ENCODE peak calls at places on chromosomes 2 and 18, in five cellular contexts. P is substantia nigra; M is activated naive CD4-positive, alpha-beta T cell; U is aorta; I is stimulated activated effector memory CD8-positive, alpha-beta T cell treated with anti-CD3 and anti-CD28 coated beads, Interleukin-12 subunit alpha, Interleukin-12 subunit beta, amount 100 ng/mL, for 72 hours. T is an unnamed sample.

GRCh38 chr18:6431659-6432318 is 17.1 kb upstream of the L3MBTL4 start:
- DNase-seq in M (no peak), I (no peak), P (no peak), U (no peak), T (no peak)

GRCh38 chr2:61175036-61175435 is 13.0 kb downstream of the C2orf74 start:
- DNase-seq in I (no peak), P (no peak), U (no peak), M (no peak), T (no peak)

GRCh38 chr2:63435080-63435479 is 153.2 kb downstream of the WDPCP start:
- DNase-seq in I (no peak), P (no peak), M (no peak), U (no peak), T (no peak)

GRCh38 chr18:58692420-58693185 is 21.3 kb downstream of the MALT1 start:
- DNase-seq in P (no peak), U (no peak), I (no peak), M (no peak), T (no peak)

GRCh38 chr18:79588636-79589481 is 90.7 kb upstream of the CTDP1 start:
- DNase-seq in I (no peak), P (no peak), U (peak), M (no peak), T (peak)

GRCh38 chr18:54162431-54162830 is 62.0 kb downstream of the MBD2 start:
- DNase-seq in P (no peak), I (no peak), M (no peak), U (no peak), T (peak)

GRCh38 chr2:67169417-67170140 is 227.6 kb upstream of the ETAA1 start:
- DNase-seq in M (no peak), I (no peak), P (no peak), U (no peak), T (peak)

GRCh38 chr2:187842978-187843847 is 289.0 kb upstream of the TFPI start:
- DNase-seq in U (no peak), I (no peak), M (no peak), P (no peak), T (peak)

GRCh38 chr18:51654441-51655326 is 457.2 kb upstream of the MEX3C start:
- DNase-seq in P (no peak), I (no peak), M (no peak), U (no peak), T (no peak)

GRCh38 chr2:211879323-211879722 is 659.3 kb downstream of the ERBB4 start:
- DNase-seq in P (no peak), M (no peak), I (no peak), U (no peak), T (peak)

GRCh38 chr2:170930132-170931109 is 1.4 kb downstream of the GORASP2 start:
- DNase-seq in U (no peak), I (peak), P (no peak), M (peak), T (peak)

GRCh38 chr2:9474361-9475117 is at the start of gene IAH1:
- DNase-seq in M (peak), P (peak), U (peak), I (peak), T (peak)

GRCh38 chr18:63342206-63342605 is 22.6 kb upstream of the BCL2 start:
- DNase-seq in M (no peak), P (no peak), U (no peak), I (no peak), T (peak)

GRCh38 chr2:151405376-151405775 is 4.3 kb upstream of the RIF1 start:
- DNase-seq in I (no peak), U (no peak), M (no peak), P (no peak), T (no peak)

GRCh38 chr2:69943000-69943840 is 18.2 kb downstream of the ASPRV1 start:
- DNase-seq in M (no peak), I (no peak), U (no peak), P (no peak), T (peak)

GRCh38 chr2:24919100-24919976 is 699 bp downstream of the ADCY3 start:
- DNase-seq in M (no peak), U (peak), P (no peak), I (peak), T (peak)

GRCh38 chr2:236209535-236209934 is 41.3 kb upstream of the GBX2 start:
- DNase-seq in M (no peak), U (no peak), I (no peak), P (no peak), T (no peak)

GRCh38 chr18:23232331-23232730 is 97.0 kb downstream of the CABLES1 start:
- DNase-seq in M (no peak), U (no peak), P (no peak), I (no peak), T (no peak)

GRCh38 chr2:128793414-128793813 is 474.7 kb upstream of the HS6ST1 start:
- DNase-seq in M (no peak), U (no peak), P (no peak), I (no peak), T (no peak)

GRCh38 chr2:120578576-120579352 is 156.9 kb upstream of the GLI2 start:
- DNase-seq in U (no peak), I (no peak), P (no peak), M (no peak), T (no peak)

GRCh38 chr2:164514491-164514890 is 106.8 kb downstream of the GRB14 start:
- DNase-seq in I (no peak), M (no peak), P (no peak), U (no peak), T (peak)

GRCh38 chr18:3492721-3493120 is 42.7 kb downstream of the TGIF1 start:
- DNase-seq in P (no peak), I (no peak), U (no peak), M (no peak), T (no peak)

GRCh38 chr2:54561010-54561409 is 104.9 kb downstream of the SPTBN1 start:
- DNase-seq in P (no peak), I (no peak), U (no peak), M (no peak), T (no peak)

GRCh38 chr2:239824866-239825704 is 200.1 kb downstream of the NDUFA10 start:
- DNase-seq in I (no peak), U (peak), P (no peak), M (no peak), T (no peak)

GRCh38 chr2:45178359-45178758 is 169.1 kb upstream of the SIX2 start:
- DNase-seq in M (no peak), U (no peak), I (no peak), P (no peak), T (no peak)

GRCh38 chr2:64609229-64609994 is 44.3 kb downstream of the SERTAD2 start:
- DNase-seq in I (peak), P (no peak), M (peak), U (peak), T (peak)

GRCh38 chr2:67182884-67183283 is 214.2 kb upstream of the ETAA1 start:
- DNase-seq in I (no peak), M (no peak), U (no peak), P (no peak), T (no peak)

GRCh38 chr18:73544032-73544431 is 603.6 kb downstream of the FBXO15 start:
- DNase-seq in P (no peak), U (no peak), M (no peak), I (no peak), T (no peak)

GRCh38 chr2:46225730-46226129 is 71.5 kb upstream of the EPAS1 start:
- DNase-seq in U (no peak), M (no peak), I (no peak), P (no peak), T (no peak)

GRCh38 chr2:186058604-186059003 is 320.0 kb downstream of the FSIP2 start:
- DNase-seq in P (no peak), U (no peak), M (no peak), I (no peak), T (no peak)

GRCh38 chr2:215744514-215744913 is 268.8 kb downstream of the MREG start:
- DNase-seq in U (no peak), I (no peak), M (no peak), P (no peak), T (no peak)

GRCh38 chr2:53130441-53130943 is 637.1 kb upstream of the CHAC2 start:
- DNase-seq in P (no peak), I (no peak), M (no peak), U (no peak), T (peak)

GRCh38 chr2:64699712-64700111 is 46.0 kb upstream of the SERTAD2 start:
- DNase-seq in P (no peak), U (no peak), M (no peak), I (no peak), T (no peak)

GRCh38 chr2:105598853-105599252 is 145.9 kb upstream of the NCK2 start:
- DNase-seq in M (no peak), U (no peak), P (no peak), I (no peak), T (no peak)

T was measured in PC-3.